ENCODE peak calls at places on chromosomes 5 and 9, in ten cellular contexts. E is posterior cingulate gyrus; O is GM13977; M is NCI-H510A; I is H9; F is fibroblast of lung; P is activated CD4-positive, alpha-beta T cell treated with anti-CD3 and anti-CD28 coated beads for 24 hours; N is CD4-positive, alpha-beta T cell; T is T47D; J is neural crest cell. R is an unnamed sample.

GRCh38 chr5:107442452-107442851 is 228.3 kb downstream of the EFNA5 start:
- DNase-seq in E (no peak), O (no peak), M (no peak), I (no peak), F (no peak), P (no peak), N (no peak), T (no peak), J (no peak), R (no peak)

GRCh38 chr5:139787568-139788293 is 7.9 kb upstream of the PSD2 start:
- DNase-seq in E (peak; percentile 99), O (peak; percentile 95), M (peak; percentile 36), I (peak; percentile 90), F (peak; percentile 47), P (peak; percentile 83), N (peak; percentile 91), T (peak; percentile 78), J (peak; percentile 99), R (peak; percentile 95)

GRCh38 chr5:42143361-42143760 is 218.3 kb downstream of the FBXO4 start:
- DNase-seq in E (no peak), O (no peak), M (no peak), I (no peak), F (no peak), P (no peak), N (no peak), T (no peak), J (no peak), R (no peak)

GRCh38 chr5:161676109-161676508 is 9.4 kb upstream of the GABRA6 start:
- DNase-seq in E (no peak), O (peak; percentile 8), M (no peak), I (peak; percentile 38), F (no peak), P (no peak), N (no peak), T (peak; percentile 36), J (no peak), R (no peak)

GRCh38 chr5:16894236-16895057 is 41.6 kb downstream of the MYO10 start:
- DNase-seq in E (no peak), O (no peak), M (peak; percentile 81), I (no peak), F (peak; percentile 98), P (no peak), N (no peak), T (peak; percentile 90), J (peak; percentile 16), R (peak; percentile 84)

GRCh38 chr5:132813599-132814440 is 718 bp downstream of the SOWAHA start:
- DNase-seq in E (peak; percentile 81), O (peak; percentile 68), M (no peak), I (peak; percentile 67), F (peak; percentile 29), P (no peak), N (no peak), T (peak; percentile 64), J (no peak), R (no peak)

GRCh38 chr9:124839612-124840299 is 13.5 kb upstream of the WDR38 start:
- DNase-seq in E (peak; percentile 52), O (no peak), M (no peak), I (peak; percentile 79), F (no peak), P (no peak), N (no peak), T (peak; percentile 47), J (no peak), R (peak; percentile 88)

GRCh38 chr5:82858453-82859043 is 218.6 kb downstream of the TMEM167A start:
- DNase-seq in E (no peak), O (no peak), M (no peak), I (no peak), F (no peak), P (no peak), N (no peak), T (no peak), J (no peak), R (no peak)

GRCh38 chr5:8912106-8912505 is 633.8 kb downstream of the SEMA5A start:
- DNase-seq in E (no peak), O (no peak), M (no peak), I (no peak), F (peak; percentile 66), P (no peak), N (no peak), T (no peak), J (no peak), R (no peak)

GRCh38 chr5:1555011-1555807 is 31.4 kb upstream of the LPCAT1 start:
- DNase-seq in E (peak; percentile 59), O (peak; percentile 40), M (peak; percentile 95), I (no peak), F (peak; percentile 73), P (no peak), N (no peak), T (peak; percentile 97), J (no peak), R (peak; percentile 94)

GRCh38 chr5:129094924-129095797 is 612 bp downstream of the ISOC1 start:
- DNase-seq in E (peak; percentile 82), O (peak; percentile 71), M (peak; percentile 5), I (no peak), F (peak; percentile 29), P (peak; percentile 27), N (peak; percentile 54), T (peak; percentile 63), J (peak; percentile 47), R (peak; percentile 10)

GRCh38 chr5:75660678-75661465 is 49.6 kb downstream of the ANKDD1B start:
- DNase-seq in E (no peak), O (no peak), M (no peak), I (no peak), F (no peak), P (no peak), N (no peak), T (no peak), J (no peak), R (no peak)

GRCh38 chr5:122236270-122236669 is 75.8 kb upstream of the SNCAIP start:
- DNase-seq in E (no peak), O (no peak), M (no peak), I (no peak), F (no peak), P (no peak), N (no peak), T (no peak), J (no peak), R (no peak)

GRCh38 chr9:21968331-21969010 is 25.7 kb downstream of the CDKN2A start:
- DNase-seq in E (peak; percentile 42), O (no peak), M (no peak), I (peak; percentile 57), F (no peak), P (no peak), N (no peak), T (no peak), J (no peak), R (no peak)

GRCh38 chr9:80369641-80370040 is 797.9 kb downstream of the TLE4 start:
- DNase-seq in E (no peak), O (no peak), M (no peak), I (no peak), F (no peak), P (no peak), N (no peak), T (no peak), J (no peak), R (no peak)

GRCh38 chr9:96158909-96159575 is 142.9 kb downstream of the HSD17B3 start:
- DNase-seq in E (no peak), O (no peak), M (no peak), I (no peak), F (peak; percentile 78), P (no peak), N (no peak), T (no peak), J (no peak), R (no peak)

GRCh38 chr9:133112361-133113026 is 8.5 kb downstream of the RALGDS start:
- DNase-seq in E (peak; percentile 61), O (no peak), M (no peak), I (no peak), F (no peak), P (no peak), N (no peak), T (no peak), J (no peak), R (no peak)

GRCh38 chr5:132767150-132767549 is 9.9 kb downstream of the SEPTIN8 start:
- DNase-seq in E (peak; percentile 81), O (no peak), M (no peak), I (no peak), F (no peak), P (no peak), N (no peak), T (no peak), J (no peak), R (no peak)

GRCh38 chr9:108842610-108843295 is 13.0 kb downstream of the ACTL7B start:
- DNase-seq in E (no peak), O (no peak), M (no peak), I (no peak), F (no peak), P (no peak), N (no peak), T (no peak), J (no peak), R (no peak)

GRCh38 chr5:21236104-21236503 is 1248.1 kb upstream of the CDH18 start:
- DNase-seq in E (no peak), O (no peak), M (no peak), I (no peak), F (peak; percentile 2), P (no peak), N (no peak), T (no peak), J (no peak), R (no peak)

GRCh38 chr9:26169684-26170083 is 491.4 kb upstream of the TUSC1 start:
- DNase-seq in E (no peak), O (no peak), M (no peak), I (no peak), F (peak; percentile 17), P (no peak), N (no peak), T (no peak), J (no peak), R (no peak)

R was measured in H54.